ENCODE peak calls at places on chromosomes 11 and 22, in eight cellular contexts. R, O, J, Y, B, Z, A and Q are unnamed samples.
A peak's percentile ranks its signal among the peaks of the same experiment; 100 is the strongest.

GRCh38 chr11:64000026-64000739 is 13.9 kb downstream of the OTUB1 start:
- DNase-seq in R (peak; percentile 49), O (peak; percentile 59), J (peak; percentile 59), Y (peak; percentile 91), B (peak; percentile 51), Z (peak; percentile 85), A (peak; percentile 33), Q (peak; percentile 71)

GRCh38 chr11:119065369-119065768 is 2.2 kb upstream of the VPS11 start:
- DNase-seq in R (no peak), O (peak; percentile 40), J (peak; percentile 43), Y (peak; percentile 43), B (no peak), Z (no peak), A (peak; percentile 31), Q (peak; percentile 44)

GRCh38 chr22:43007519-43008102 is 7.3 kb downstream of the PACSIN2 start:
- DNase-seq in R (no peak), O (peak; percentile 75), J (no peak), Y (no peak), B (no peak), Z (peak; percentile 69), A (peak; percentile 68), Q (peak; percentile 86)

GRCh38 chr22:32411388-32411787 is 659 bp downstream of the RTCB start:
- DNase-seq in R (no peak), O (peak; percentile 40), J (no peak), Y (peak; percentile 4), B (no peak), Z (no peak), A (peak; percentile 14), Q (peak; percentile 10)

GRCh38 chr11:44528103-44528502 is 37.4 kb upstream of the CD82 start:
- DNase-seq in R (no peak), O (no peak), J (no peak), Y (no peak), B (no peak), Z (no peak), A (no peak), Q (no peak)

GRCh38 chr11:72189448-72190250 is 2.3 kb upstream of the FOLR1 start:
- DNase-seq in R (no peak), O (no peak), J (peak; percentile 0), Y (peak; percentile 14), B (no peak), Z (no peak), A (no peak), Q (peak; percentile 43)

GRCh38 chr11:10454902-10455631 is at the start of gene AMPD3:
- DNase-seq in R (no peak), O (peak; percentile 99), J (peak; percentile 26), Y (peak; percentile 22), B (no peak), Z (no peak), A (peak; percentile 94), Q (peak; percentile 93)

GRCh38 chr22:23394525-23395326 is 185.4 kb downstream of the IGLL1 start:
- DNase-seq in R (no peak), O (no peak), J (no peak), Y (no peak), B (no peak), Z (peak; percentile 47), A (no peak), Q (no peak)

GRCh38 chr11:8652140-8652539 is 30.3 kb downstream of the TRIM66 start:
- DNase-seq in R (no peak), O (peak; percentile 99), J (no peak), Y (no peak), B (no peak), Z (no peak), A (peak; percentile 67), Q (peak; percentile 96)

GRCh38 chr11:12163181-12163841 is 52.9 kb downstream of the MICAL2 start:
- DNase-seq in R (no peak), O (peak; percentile 82), J (no peak), Y (no peak), B (no peak), Z (no peak), A (peak; percentile 85), Q (peak; percentile 63)

GRCh38 chr22:48645766-48646165 is 1181.9 kb downstream of the BRD1 start:
- DNase-seq in R (no peak), O (no peak), J (no peak), Y (no peak), B (no peak), Z (no peak), A (no peak), Q (no peak)
- TF ChIP-seq CTCF in R (no peak), O (no peak), J (no peak), Y (no peak), B (no peak), Z (no peak), A (no peak), Q (no peak)

GRCh38 chr22:26658671-26659478 is 1.5 kb downstream of the MIAT start:
- DNase-seq in R (no peak), O (peak; percentile 97), J (peak; percentile 43), Y (peak; percentile 94), B (no peak), Z (no peak), A (peak; percentile 94), Q (peak; percentile 97)

GRCh38 chr22:26658161-26658560 is 773 bp downstream of the MIAT start:
- DNase-seq in R (no peak), O (no peak), J (no peak), Y (no peak), B (no peak), Z (no peak), A (no peak), Q (no peak)

GRCh38 chr22:26662160-26662559 is 4.8 kb downstream of the MIAT start:
- DNase-seq in R (no peak), O (no peak), J (no peak), Y (no peak), B (no peak), Z (no peak), A (no peak), Q (no peak)

GRCh38 chr22:26663374-26663923 is 6.1 kb downstream of the MIAT start:
- DNase-seq in R (no peak), O (no peak), J (no peak), Y (no peak), B (no peak), Z (no peak), A (no peak), Q (no peak)

GRCh38 chr22:26660961-26661578 is 3.7 kb downstream of the MIAT start:
- DNase-seq in R (no peak), O (no peak), J (no peak), Y (peak; percentile 94), B (no peak), Z (no peak), A (no peak), Q (peak; percentile 25)
- H3K27ac ChIP-seq in R (no peak overlapping the region), O (no peak overlapping the region), J (no peak overlapping the region), Y (peak overlapping the region; percentile 98), B (no peak overlapping the region), Z (no peak overlapping the region), A (no peak overlapping the region), Q (no peak overlapping the region)

GRCh38 chr11:114209904-114210303 is 86.3 kb upstream of the NNMT start:
- DNase-seq in R (no peak), O (no peak), J (no peak), Y (peak; percentile 31), B (no peak), Z (no peak), A (no peak), Q (no peak)

GRCh38 chr11:114209343-114209742 is 86.9 kb upstream of the NNMT start:
- DNase-seq in R (no peak), O (no peak), J (no peak), Y (peak; percentile 78), B (no peak), Z (no peak), A (no peak), Q (no peak)

GRCh38 chr11:114207096-114207495 is 89.1 kb upstream of the NNMT start:
- DNase-seq in R (no peak), O (no peak), J (no peak), Y (no peak), B (no peak), Z (no peak), A (no peak), Q (no peak)

GRCh38 chr11:114211444-114212122 is 84.6 kb upstream of the NNMT start:
- DNase-seq in R (no peak), O (no peak), J (no peak), Y (peak; percentile 80), B (no peak), Z (no peak), A (no peak), Q (no peak)

DNA sequence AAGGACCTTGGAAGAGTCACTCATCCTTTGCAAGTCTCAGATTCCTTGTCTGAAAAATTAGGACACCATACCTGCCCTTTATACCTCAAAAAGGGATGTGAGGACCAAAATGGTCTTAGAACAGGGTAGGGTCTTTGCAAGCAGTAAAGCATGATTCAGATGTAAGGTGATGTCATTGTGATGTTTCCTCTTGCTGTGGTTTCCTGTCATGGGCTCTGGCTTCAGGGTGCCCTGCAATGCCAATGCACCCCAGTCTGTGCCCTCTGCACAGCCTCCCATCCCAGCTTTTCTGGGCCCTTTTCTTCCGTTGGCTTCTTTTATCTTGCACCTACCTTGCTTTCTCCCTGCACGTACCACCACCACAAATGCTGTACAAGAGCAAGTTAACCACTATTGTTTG is 87.8 kb upstream of the NNMT start:
- DNase-seq in R (no peak), O (no peak), J (no peak), Y (no peak), B (no peak), Z (no peak), A (no peak), Q (no peak)
- H3K4me3 ChIP-seq in R (no peak overlapping the region), O (no peak overlapping the region), J (no peak overlapping the region), Y (no peak overlapping the region), B (no peak overlapping the region), Z (no peak overlapping the region), A (no peak overlapping the region), Q (no peak overlapping the region)

GRCh38 chr11:112659185-112659584 is 302.0 kb upstream of the NCAM1 start:
- DNase-seq in R (no peak), O (no peak), J (no peak), Y (no peak), B (no peak), Z (no peak), A (no peak), Q (no peak)

GRCh38 chr11:112656772-112657428 is 304.3 kb upstream of the NCAM1 start:
- DNase-seq in R (no peak), O (peak; percentile 51), J (no peak), Y (no peak), B (no peak), Z (no peak), A (peak; percentile 73), Q (peak; percentile 44)

GRCh38 chr11:112658521-112658920 is 302.7 kb upstream of the NCAM1 start:
- DNase-seq in R (no peak), O (no peak), J (no peak), Y (no peak), B (no peak), Z (no peak), A (no peak), Q (no peak)

GRCh38 chr11:112652786-112653390 is 308.3 kb upstream of the NCAM1 start:
- DNase-seq in R (no peak), O (peak; percentile 10), J (no peak), Y (no peak), B (no peak), Z (no peak), A (no peak), Q (peak; percentile 21)

DNA sequence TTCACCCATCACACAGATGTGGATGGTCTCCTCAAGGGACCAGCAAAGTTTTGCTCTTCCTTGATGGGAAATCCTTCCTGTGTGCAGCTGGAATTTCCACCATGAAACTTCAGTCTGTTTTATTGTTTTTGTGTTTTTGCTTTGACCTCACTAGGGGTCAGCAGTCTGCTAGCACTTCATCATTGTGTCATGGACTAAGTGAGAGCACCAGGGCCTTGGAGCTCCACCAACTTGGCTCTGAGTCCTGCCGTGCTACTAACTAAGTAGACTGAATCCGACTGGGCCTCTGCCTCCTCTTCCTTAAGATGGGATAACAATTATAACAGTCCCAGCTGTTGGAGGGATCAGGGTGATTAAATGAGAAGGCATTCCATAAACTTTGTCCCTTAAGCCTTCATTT is 305.8 kb upstream of the NCAM1 start:
- DNase-seq in R (peak; percentile 49), O (peak; percentile 2), J (peak; percentile 83), Y (no peak), B (peak; percentile 77), Z (no peak), A (peak; percentile 18), Q (peak; percentile 88)
- TF ChIP-seq CTCF in R (no peak), O (no peak), J (no peak), Y (no peak), B (no peak), Z (no peak), A (no peak), Q (no peak)